ENCODE peak calls at places on chromosomes 4 and X, in seven cellular contexts. U, B, R, G, L, Z and E are unnamed samples.

GRCh38 chrX:12139934-12140611 is 1.8 kb downstream of the FRMPD4 start:
- DNase-seq in G (no peak), L (no peak), R (peak), U (no peak), B (no peak), Z (peak), E (no peak)

GRCh38 chr4:80115368-80116181 is 42.5 kb upstream of the ANTXR2 start:
- DNase-seq in Z (peak), G (no peak), U (no peak), B (no peak), R (no peak), L (no peak), E (no peak)

GRCh38 chrX:41275661-41276609 is 58.0 kb upstream of the DDX3X start:
- DNase-seq in R (peak), U (peak), B (peak), L (peak), G (peak), Z (peak), E (peak)

GRCh38 chr4:161714022-161714751 is 449.6 kb downstream of the FSTL5 start:
- DNase-seq in B (no peak), U (no peak), L (no peak), R (no peak), G (no peak), Z (peak), E (no peak)

GRCh38 chr4:180665994-180666818 is 1577.0 kb upstream of the TENM3 start:
- DNase-seq in G (no peak), L (peak), R (peak), U (peak), Z (peak), B (no peak), E (peak)

GRCh38 chr4:80492761-80493160 is 157.2 kb downstream of the CFAP299 start:
- DNase-seq in G (no peak), R (no peak), U (no peak), L (peak), Z (no peak), B (no peak), E (no peak)

GRCh38 chrX:1686642-1687041 is 71.8 kb downstream of the ASMT start:
- DNase-seq in R (no peak), G (no peak), L (no peak), B (no peak), Z (peak), U (no peak), E (no peak)

GRCh38 chrX:63686878-63687714 is 97.9 kb downstream of the ARHGEF9 start:
- DNase-seq in L (peak), B (no peak), U (peak), G (no peak), R (peak), Z (peak), E (peak)

GRCh38 chrX:56068274-56068758 is 163.8 kb upstream of the KLF8 start:
- DNase-seq in R (no peak), L (peak), Z (no peak), U (no peak), B (no peak), G (no peak), E (no peak)

GRCh38 chrX:103669745-103670144 is 16.8 kb downstream of the MORF4L2 start:
- DNase-seq in R (no peak), L (no peak), B (no peak), G (no peak), Z (no peak), U (no peak), E (no peak)

GRCh38 chr4:20391224-20391623 is 139.5 kb downstream of the SLIT2 start:
- DNase-seq in B (no peak), R (peak), U (no peak), Z (peak), L (no peak), G (no peak), E (no peak)

GRCh38 chr4:1298461-1298860 is 8.8 kb downstream of the MAEA start:
- DNase-seq in G (no peak), U (no peak), B (no peak), R (no peak), L (no peak), Z (no peak), E (no peak)

GRCh38 chr4:128660361-128660964 is 149.0 kb upstream of the JADE1 start:
- DNase-seq in R (peak), Z (peak), U (no peak), B (no peak), L (no peak), G (no peak), E (no peak)

GRCh38 chrX:71609095-71609750 is 9.1 kb downstream of the CXCR3 start:
- DNase-seq in Z (no peak), U (no peak), L (peak), R (no peak), B (no peak), G (no peak), E (no peak)

GRCh38 chr4:2831611-2832308 is 11.9 kb upstream of the ADD1 start:
- DNase-seq in R (no peak), L (no peak), U (no peak), B (peak), Z (no peak), G (peak), E (no peak)

GRCh38 chr4:15658136-15658535 is 3.0 kb upstream of the FBXL5 start:
- DNase-seq in U (no peak), G (no peak), L (no peak), Z (no peak), B (no peak), R (no peak), E (no peak)

GRCh38 chr4:83876047-83876446 is 340.1 kb downstream of the GPAT3 start:
- DNase-seq in U (no peak), B (no peak), G (no peak), R (no peak), Z (peak), L (no peak), E (no peak)

GRCh38 chr4:105207386-105207785 is 60.7 kb downstream of the TET2 start:
- DNase-seq in B (no peak), Z (no peak), R (no peak), U (no peak), L (no peak), G (no peak), E (no peak)

GRCh38 chr4:105210901-105211300 is 64.2 kb downstream of the TET2 start:
- DNase-seq in L (no peak), R (no peak), Z (no peak), U (no peak), B (no peak), G (no peak), E (no peak)

GRCh38 chr4:105208556-105208955 is 61.9 kb downstream of the TET2 start:
- DNase-seq in Z (no peak), R (no peak), L (no peak), G (no peak), U (no peak), B (no peak), E (no peak)

DNA sequence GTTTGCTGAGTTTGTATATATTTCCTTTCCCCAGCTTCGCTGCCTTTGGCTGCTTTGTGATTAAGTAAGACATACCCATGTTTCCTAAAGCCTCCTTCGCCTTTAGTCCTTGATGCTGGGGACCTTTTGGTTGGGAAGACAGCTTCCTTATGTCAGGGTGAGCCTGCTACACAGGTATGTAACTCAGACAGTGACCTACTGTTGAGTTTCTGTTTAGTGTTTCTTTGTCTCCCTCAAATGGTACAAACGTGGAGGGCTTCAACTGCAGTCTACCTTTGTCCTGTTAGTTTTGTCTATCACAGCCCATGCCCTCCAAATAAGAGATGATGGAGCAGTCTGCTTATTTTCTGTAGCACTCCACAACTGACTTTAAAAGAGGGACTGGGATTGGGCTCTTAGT is 59.5 kb downstream of the TET2 start:
- DNase-seq in L (no peak), G (no peak), U (no peak), R (no peak), B (no peak), Z (no peak), E (no peak)
- TF ChIP-seq CTCF in L (no peak), G (no peak), U (no peak), R (no peak), B (no peak), Z (no peak), E (no peak)

GRCh38 chrX:124343016-124343415 is 3.3 kb upstream of the SH2D1A start:
- DNase-seq in B (no peak), Z (no peak), R (no peak), G (no peak), L (no peak), U (no peak), E (no peak)
- TF ChIP-seq CTCF in B (no peak), Z (no peak), R (no peak), G (no peak), L (no peak), U (no peak), E (no peak)

GRCh38 chr4:137065306-137065705 is 467.0 kb downstream of the PCDH18 start:
- DNase-seq in B (no peak), R (peak), U (no peak), G (no peak), L (no peak), Z (peak), E (no peak)

GRCh38 chr4:137069473-137069872 is 462.8 kb downstream of the PCDH18 start:
- DNase-seq in G (no peak), L (peak), U (no peak), Z (no peak), R (no peak), B (no peak), E (no peak)

GRCh38 chr4:137075586-137075985 is 456.7 kb downstream of the PCDH18 start:
- DNase-seq in B (no peak), G (no peak), L (no peak), R (peak), U (no peak), Z (no peak), E (no peak)

DNA sequence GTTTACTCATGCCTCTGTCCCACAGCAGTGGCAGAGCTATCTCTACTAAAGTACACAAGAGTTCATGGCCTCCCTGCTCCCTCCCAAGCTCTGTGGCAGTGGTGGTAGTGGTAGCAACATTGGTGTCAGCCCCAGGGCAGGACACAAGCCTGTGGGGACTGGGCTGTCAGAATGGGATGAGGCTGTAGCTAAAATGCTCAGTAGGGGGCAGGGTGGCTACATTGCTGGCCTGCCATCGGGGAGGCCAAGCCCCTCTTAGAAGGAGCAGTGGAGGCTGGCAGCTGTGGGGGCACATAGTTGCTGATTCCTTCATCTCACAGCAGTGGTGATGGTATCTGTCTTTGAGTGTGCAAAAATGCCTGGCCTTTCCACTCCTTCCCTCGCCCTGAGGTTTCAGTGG is 461.7 kb downstream of the PCDH18 start:
- DNase-seq in B (no peak), Z (no peak), G (no peak), R (no peak), L (no peak), U (no peak), E (no peak)
- TF ChIP-seq CTCF in B (no peak), Z (no peak), G (no peak), R (no peak), L (no peak), U (no peak), E (no peak)

DNA sequence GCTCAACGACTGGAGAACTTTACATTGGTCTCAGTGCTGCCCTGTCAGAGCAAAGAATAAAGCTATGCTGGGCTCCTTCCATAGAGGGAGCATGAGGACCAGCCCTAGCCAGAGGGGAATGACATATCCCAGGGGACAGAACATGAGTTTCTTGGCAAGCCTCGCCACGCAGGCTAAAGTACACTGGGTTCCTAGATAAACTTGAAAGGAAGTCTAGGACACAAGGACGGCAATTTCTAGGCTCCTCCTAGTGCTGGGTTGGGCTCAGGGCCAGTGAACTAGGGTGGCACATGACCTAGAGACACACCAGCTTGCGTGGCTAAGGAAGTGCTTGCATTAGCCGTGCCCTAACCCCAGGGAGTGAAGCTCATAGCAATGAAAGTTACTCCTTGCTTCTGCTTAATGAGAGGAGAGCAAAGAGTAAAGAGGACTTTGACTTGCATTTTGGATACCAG is 141.0 kb downstream of the MAB21L2 start:
- DNase-seq in L (no peak), U (no peak), R (peak), G (peak), B (no peak), Z (peak), E (no peak)
- TF ChIP-seq CTCF in L (no peak), U (no peak), R (peak), G (no peak), B (no peak), Z (no peak), E (no peak)